ENCODE peak calls at places on chromosomes 5 and 9, in ten cellular contexts. T is GM06990, H is upper lobe of right lung, Z is progenitor cell of endocrine pancreas, Q is Calu3, J is AG04449, L is coronary artery, D is heart right ventricle, K is ovary, I is GM13976. M is an unnamed sample.

GRCh38 chr9:21015122-21015815 is 16.2 kb downstream of the HACD4 start:
- DNase-seq in T (no peak), H (no peak), Z (no peak), Q (no peak), J (no peak), L (no peak), D (no peak), K (no peak), I (no peak), M (no peak)

GRCh38 chr9:123423036-123423640 is 67.1 kb downstream of the CRB2 start:
- DNase-seq in T (no peak), H (peak; percentile 43), Z (no peak), Q (no peak), J (no peak), L (no peak), D (no peak), K (peak; percentile 46), I (no peak), M (no peak)

GRCh38 chr9:116594552-116594951 is 92.6 kb upstream of the TRIM32 start:
- DNase-seq in T (no peak), H (no peak), Z (no peak), Q (no peak), J (peak; percentile 68), L (no peak), D (no peak), K (no peak), I (no peak), M (no peak)

GRCh38 chr5:168342151-168342825 is 50.8 kb downstream of the WWC1 start:
- DNase-seq in T (no peak), H (no peak), Z (no peak), Q (no peak), J (no peak), L (no peak), D (no peak), K (no peak), I (no peak), M (no peak)

GRCh38 chr9:112719292-112719691 is 1.4 kb upstream of the INIP start:
- DNase-seq in T (peak; percentile 52), H (no peak), Z (no peak), Q (no peak), J (no peak), L (no peak), D (no peak), K (no peak), I (peak; percentile 36), M (no peak)

GRCh38 chr5:103474671-103475070 is 87.9 kb downstream of the NUDT12 start:
- DNase-seq in T (no peak), H (no peak), Z (no peak), Q (no peak), J (no peak), L (no peak), D (no peak), K (no peak), I (no peak), M (no peak)

GRCh38 chr9:106846847-106847246 is 16.1 kb upstream of the ZNF462 start:
- DNase-seq in T (no peak), H (no peak), Z (no peak), Q (no peak), J (no peak), L (no peak), D (no peak), K (no peak), I (no peak), M (no peak)

GRCh38 chr5:88594441-88594840 is 288.5 kb downstream of the MEF2C start:
- DNase-seq in T (no peak), H (no peak), Z (no peak), Q (no peak), J (no peak), L (no peak), D (no peak), K (no peak), I (no peak), M (no peak)

GRCh38 chr5:80223561-80223960 is 32.3 kb downstream of the SERINC5 start:
- DNase-seq in T (no peak), H (no peak), Z (no peak), Q (no peak), J (no peak), L (no peak), D (no peak), K (no peak), I (no peak), M (no peak)

GRCh38 chr5:172421020-172421419 is 33.3 kb downstream of the SH3PXD2B start:
- DNase-seq in T (no peak), H (no peak), Z (no peak), Q (no peak), J (no peak), L (no peak), D (no peak), K (no peak), I (no peak), M (no peak)

GRCh38 chr5:120454094-120454798 is 9.9 kb upstream of the PRR16 start:
- DNase-seq in T (no peak), H (no peak), Z (no peak), Q (no peak), J (no peak), L (no peak), D (peak; percentile 11), K (no peak), I (no peak), M (no peak)

GRCh38 chr5:2330731-2331130 is 420.7 kb downstream of the IRX2 start:
- DNase-seq in T (no peak), H (no peak), Z (no peak), Q (no peak), J (no peak), L (no peak), D (no peak), K (no peak), I (no peak), M (no peak)

GRCh38 chr9:9003184-9003583 is 1203.6 kb upstream of the DMAC1 start:
- DNase-seq in T (no peak), H (no peak), Z (no peak), Q (peak; percentile 11), J (no peak), L (no peak), D (peak; percentile 17), K (no peak), I (no peak), M (no peak)

GRCh38 chr5:157100140-157100679 is 8.6 kb downstream of the HAVCR2 start:
- DNase-seq in T (no peak), H (no peak), Z (no peak), Q (no peak), J (no peak), L (no peak), D (no peak), K (no peak), I (no peak), M (no peak)

GRCh38 chr5:96648598-96648997 is 13.6 kb upstream of the CAST start:
- DNase-seq in T (no peak), H (no peak), Z (no peak), Q (no peak), J (no peak), L (no peak), D (no peak), K (no peak), I (no peak), M (no peak)

GRCh38 chr9:134419684-134420076 is 93.4 kb downstream of the RXRA start:
- DNase-seq in T (no peak), H (no peak), Z (no peak), Q (no peak), J (no peak), L (no peak), D (no peak), K (no peak), I (no peak), M (no peak)

GRCh38 chr5:94691947-94692346 is 73.5 kb downstream of the SLF1 start:
- DNase-seq in T (no peak), H (no peak), Z (no peak), Q (no peak), J (no peak), L (no peak), D (no peak), K (no peak), I (no peak), M (no peak)

GRCh38 chr9:96871176-96871575 is 16.9 kb upstream of the ZNF782 start:
- DNase-seq in T (no peak), H (no peak), Z (no peak), Q (no peak), J (no peak), L (no peak), D (no peak), K (no peak), I (no peak), M (no peak)

GRCh38 chr5:4563400-4563799 is 576.7 kb upstream of the ADAMTS16 start:
- DNase-seq in T (no peak), H (no peak), Z (no peak), Q (no peak), J (no peak), L (no peak), D (no peak), K (no peak), I (no peak), M (peak; percentile 40)

GRCh38 chr9:86275962-86276361 is 6.4 kb downstream of the ISCA1 start:
- DNase-seq in T (no peak), H (no peak), Z (no peak), Q (no peak), J (no peak), L (no peak), D (no peak), K (no peak), I (no peak), M (no peak)
- TF ChIP-seq CTCF in T (peak; percentile 23), H (no peak), Z (no peak), Q (no peak), J (peak; percentile 17), L (no peak), D (peak; percentile 33), K (no peak), I (peak; percentile 22), M (peak; percentile 26)

DNA sequence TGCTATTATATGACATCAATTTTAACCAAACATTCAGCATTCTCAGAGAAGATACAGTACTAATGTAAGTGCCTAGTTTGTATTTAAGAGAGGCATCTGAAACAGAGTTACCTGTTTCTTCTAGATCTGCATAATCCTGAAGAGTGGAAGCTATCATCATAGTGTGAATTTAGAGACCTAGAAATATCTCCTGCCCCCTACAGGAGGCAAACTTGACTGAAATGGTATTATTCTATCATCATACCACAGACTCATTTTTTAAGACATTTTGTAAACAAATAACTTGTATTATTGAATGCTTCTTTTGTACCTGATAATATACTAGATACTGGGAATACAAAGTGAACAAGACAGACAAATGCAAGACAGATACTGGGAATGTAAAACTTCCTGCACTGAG is 216.8 kb upstream of the RPS23 start:
- DNase-seq in T (no peak), H (no peak), Z (no peak), Q (no peak), J (no peak), L (no peak), D (no peak), K (no peak), I (no peak), M (no peak)
- TF ChIP-seq CTCF in T (peak; percentile 17), H (peak; percentile 26), Z (peak; percentile 25), Q (peak; percentile 18), J (peak; percentile 9), L (no peak), D (peak; percentile 22), K (no peak), I (no peak), M (no peak)

GRCh38 chr9:118170032-118170955 is 466.1 kb downstream of the TLR4 start:
- DNase-seq in T (no peak), H (no peak), Z (peak; percentile 31), Q (peak; percentile 16), J (no peak), L (no peak), D (peak; percentile 32), K (no peak), I (peak; percentile 4), M (peak; percentile 62)
- TF ChIP-seq CTCF in T (peak; percentile 74), H (peak; percentile 48), Z (peak; percentile 86), Q (no peak), J (no peak), L (no peak), D (peak; percentile 63), K (no peak), I (peak; percentile 41), M (peak; percentile 78)

GRCh38 chr5:56856779-56857178 is 41.4 kb downstream of the MAP3K1 start:
- DNase-seq in T (no peak), H (no peak), Z (no peak), Q (no peak), J (no peak), L (no peak), D (no peak), K (no peak), I (no peak), M (no peak)
- TF ChIP-seq CTCF in T (no peak), H (no peak), Z (no peak), Q (no peak), J (no peak), L (no peak), D (peak; percentile 37), K (no peak), I (no peak), M (no peak)